ENCODE peak calls at places on chromosomes 12 and 14, in seven cellular contexts. U, R, F, V, A, T and Q are unnamed samples.

GRCh38 chr12:57775563-57776246 is 3.3 kb downstream of the EEF1AKMT3 start:
- DNase-seq in U (peak), R (no peak), F (no peak), V (no peak), A (no peak), T (no peak), Q (no peak)

GRCh38 chr14:105947599-105947998 is 421.2 kb downstream of the TMEM121 start:
- DNase-seq in U (no peak), R (no peak), F (no peak), V (no peak), A (no peak), T (no peak), Q (no peak)

GRCh38 chr14:51967521-51967920 is 21.8 kb upstream of the RTRAF start:
- DNase-seq in U (no peak), R (no peak), F (no peak), V (no peak), A (no peak), T (peak), Q (no peak)

GRCh38 chr14:97306133-97306784 is 509.1 kb downstream of the VRK1 start:
- DNase-seq in U (no peak), R (no peak), F (no peak), V (no peak), A (no peak), T (no peak), Q (no peak)

GRCh38 chr14:63940387-63940786 is 87.6 kb downstream of the SYNE2 start:
- DNase-seq in U (no peak), R (no peak), F (no peak), V (no peak), A (no peak), T (no peak), Q (no peak)

GRCh38 chr12:30646821-30647220 is 48.8 kb downstream of the IPO8 start:
- DNase-seq in U (no peak), R (no peak), F (no peak), V (no peak), A (no peak), T (no peak), Q (no peak)

GRCh38 chr12:132657004-132657727 is 30.0 kb downstream of the POLE start:
- DNase-seq in U (no peak), R (no peak), F (no peak), V (no peak), A (no peak), T (no peak), Q (no peak)

GRCh38 chr12:12890815-12891645 is at the start of gene GPRC5A:
- DNase-seq in U (peak), R (peak), F (no peak), V (peak), A (peak), T (peak), Q (peak)

GRCh38 chr14:35277179-35277578 is 15.0 kb upstream of the PSMA6 start:
- DNase-seq in U (peak), R (no peak), F (no peak), V (peak), A (no peak), T (no peak), Q (no peak)

GRCh38 chr12:15863258-15863835 is 18.8 kb upstream of the STRAP start:
- DNase-seq in U (peak), R (no peak), F (no peak), V (no peak), A (no peak), T (peak), Q (no peak)

GRCh38 chr12:68641138-68641537 is 30.4 kb downstream of the RAP1B start:
- DNase-seq in U (no peak), R (no peak), F (no peak), V (peak), A (no peak), T (no peak), Q (no peak)

GRCh38 chr12:124402281-124403066 is 107.6 kb downstream of the RFLNA start:
- DNase-seq in U (peak), R (no peak), F (no peak), V (no peak), A (no peak), T (no peak), Q (no peak)

GRCh38 chr12:120262852-120263724 is 2.4 kb downstream of the PXN start:
- DNase-seq in U (no peak), R (no peak), F (no peak), V (no peak), A (no peak), T (peak), Q (peak)
- H3K4me3 ChIP-seq in U (no peak), R (peak), F (peak), V (peak), A (peak), T (peak), Q (peak)

GRCh38 chr12:7130791-7131501 is 775 bp downstream of the CLSTN3 start:
- DNase-seq in U (peak), R (no peak), F (peak), V (no peak), A (no peak), T (peak), Q (peak)
- H3K27ac ChIP-seq in U (no peak), R (no peak), F (peak), V (no peak), A (no peak), T (no peak), Q (peak)

GRCh38 chr14:36666416-36667206 is 5.0 kb downstream of the PAX9 start:
- DNase-seq in U (peak), R (no peak), F (no peak), V (no peak), A (no peak), T (no peak), Q (peak)

GRCh38 chr14:36665887-36666415 is 4.3 kb downstream of the PAX9 start:
- DNase-seq in U (peak), R (no peak), F (no peak), V (no peak), A (no peak), T (no peak), Q (no peak)

GRCh38 chr14:36664322-36665193 is 2.9 kb downstream of the PAX9 start:
- DNase-seq in U (no peak), R (no peak), F (no peak), V (no peak), A (no peak), T (no peak), Q (no peak)

GRCh38 chr14:36671149-36671548 is 9.5 kb downstream of the PAX9 start:
- DNase-seq in U (no peak), R (no peak), F (no peak), V (no peak), A (no peak), T (no peak), Q (no peak)

GRCh38 chr14:36667679-36668078 is 6.0 kb downstream of the PAX9 start:
- DNase-seq in U (no peak), R (no peak), F (no peak), V (no peak), A (no peak), T (no peak), Q (no peak)
- H3K4me3 ChIP-seq in U (no peak), R (no peak), F (no peak), V (no peak), A (no peak), T (no peak), Q (no peak)

DNA sequence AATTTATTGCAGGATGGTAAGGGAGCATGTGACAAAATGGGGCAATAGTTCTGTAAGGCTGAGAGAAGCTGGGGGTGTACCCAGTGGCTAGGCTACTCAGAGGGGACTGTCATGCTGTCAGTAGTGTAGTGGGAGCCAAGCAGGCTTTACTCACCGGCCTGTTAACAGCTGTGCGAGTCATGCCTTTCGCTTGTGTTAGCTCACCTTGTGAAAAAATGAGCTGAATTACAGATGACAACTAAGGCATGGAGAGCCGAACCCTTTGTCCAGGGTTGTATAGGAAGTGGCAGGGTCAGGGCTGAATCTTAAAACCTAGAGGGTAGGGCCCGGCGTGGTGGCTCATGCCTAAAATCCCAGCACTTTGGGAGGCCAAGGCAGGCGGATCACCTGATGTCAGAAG is 37.9 kb downstream of the SH2B3 start:
- DNase-seq in U (no peak), R (peak), F (no peak), V (peak), A (no peak), T (peak), Q (no peak)
- H3K27ac ChIP-seq in U (no peak), R (no peak), F (no peak), V (no peak), A (no peak), T (peak), Q (no peak)

GRCh38 chr12:56574210-56574609 is 52.6 kb downstream of the RBMS2 start:
- DNase-seq in U (no peak), R (peak), F (no peak), V (peak), A (no peak), T (peak), Q (no peak)
- H3K4me3 ChIP-seq in U (no peak), R (no peak), F (no peak), V (no peak), A (no peak), T (no peak), Q (no peak)

DNA sequence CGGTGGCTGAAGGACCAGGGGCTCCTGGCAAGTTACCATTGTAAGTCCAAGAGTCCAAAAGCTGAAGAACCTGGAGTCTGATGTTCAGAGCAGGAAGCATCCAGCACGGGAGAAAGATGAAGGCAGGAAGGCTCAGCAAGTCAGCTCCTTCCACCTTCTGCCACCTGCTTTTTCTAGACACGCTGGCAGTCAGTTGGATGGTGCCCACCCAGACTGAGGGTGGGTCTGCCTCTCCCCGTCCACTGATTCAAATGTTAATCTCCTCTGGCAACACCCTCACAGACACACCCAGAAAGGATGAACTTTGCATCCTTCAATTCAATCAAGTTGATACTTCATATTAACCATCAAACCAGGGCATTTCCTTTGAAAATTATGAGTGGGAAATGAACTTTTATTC is 1272.4 kb upstream of the TMEM132C start:
- DNase-seq in U (no peak), R (no peak), F (no peak), V (no peak), A (no peak), T (no peak), Q (no peak)
- H3K27ac ChIP-seq in U (no peak), R (no peak), F (no peak), V (no peak), A (no peak), T (no peak), Q (no peak)

GRCh38 chr12:91180162-91180561 is 2.5 kb downstream of the DCN start:
- DNase-seq in U (no peak), R (no peak), F (no peak), V (no peak), A (no peak), T (peak), Q (no peak)
- H3K4me3 ChIP-seq in U (no peak), R (peak), F (no peak), V (no peak), A (no peak), T (peak), Q (peak)

GRCh38 chr12:104331376-104331775 is 27.8 kb downstream of the EID3 start:
- DNase-seq in U (no peak), R (no peak), F (no peak), V (no peak), A (no peak), T (no peak), Q (no peak)

GRCh38 chr12:104336115-104336514 is 32.6 kb downstream of the EID3 start:
- DNase-seq in U (no peak), R (no peak), F (no peak), V (no peak), A (no peak), T (no peak), Q (no peak)

GRCh38 chr12:104334581-104334980 is 31.0 kb downstream of the EID3 start:
- DNase-seq in U (no peak), R (no peak), F (no peak), V (no peak), A (no peak), T (peak), Q (no peak)

GRCh38 chr12:104337030-104337558 is 33.6 kb downstream of the EID3 start:
- DNase-seq in U (no peak), R (no peak), F (no peak), V (no peak), A (no peak), T (no peak), Q (no peak)

GRCh38 chr12:104333692-104334255 is 30.2 kb downstream of the EID3 start:
- DNase-seq in U (no peak), R (no peak), F (no peak), V (no peak), A (no peak), T (no peak), Q (no peak)
- H3K27ac ChIP-seq in U (no peak), R (no peak), F (no peak), V (no peak), A (no peak), T (peak), Q (no peak)

GRCh38 chr14:103870891-103871595 is 23.7 kb upstream of the PPP1R13B start:
- DNase-seq in U (no peak), R (no peak), F (no peak), V (no peak), A (no peak), T (no peak), Q (no peak)
- H3K4me3 ChIP-seq in U (no peak), R (no peak), F (no peak), V (no peak), A (no peak), T (no peak), Q (no peak)